ENCODE peak calls at places on chromosome 2, in six cellular contexts. One of them, this sample, is unnamed.

GRCh38 chr2:3399403-3399802 is 19.9 kb downstream of the TRAPPC12 start:
- DNase-seq in H1: no peak
- DNase-seq in H9: no peak
- DNase-seq in trophoblast cell: no peak
- DNase-seq in IMR-90: no peak
- DNase-seq in neuronal stem cell: no peak
- DNase-seq in this sample: no peak

GRCh38 chr2:135218426-135218825 is 166.3 kb downstream of the RAB3GAP1 start:
- DNase-seq in neuronal stem cell: no peak
- DNase-seq in IMR-90: no peak
- DNase-seq in H1: no peak
- DNase-seq in H9: no peak
- DNase-seq in trophoblast cell: no peak
- DNase-seq in this sample: no peak

GRCh38 chr2:42503291-42503690 is 9.5 kb upstream of the KCNG3 start:
- DNase-seq in IMR-90: no peak
- DNase-seq in H1: no peak
- DNase-seq in H9: no peak
- DNase-seq in trophoblast cell: no peak
- DNase-seq in neuronal stem cell: no peak
- DNase-seq in this sample: no peak

GRCh38 chr2:7111626-7112025 is 194.4 kb downstream of the RNF144A start:
- DNase-seq in trophoblast cell: no peak
- DNase-seq in H9: no peak
- DNase-seq in IMR-90: no peak
- DNase-seq in neuronal stem cell: no peak
- DNase-seq in H1: no peak
- DNase-seq in this sample: no peak

GRCh38 chr2:63047534-63048281 is 2.9 kb upstream of the OTX1 start:
- DNase-seq in trophoblast cell: no peak
- DNase-seq in H1: peak
- DNase-seq in neuronal stem cell: peak
- DNase-seq in H9: peak
- DNase-seq in IMR-90: no peak
- DNase-seq in this sample: peak

GRCh38 chr2:27320958-27321543 is 1.8 kb downstream of the MPV17 start:
- DNase-seq in H9: peak
- DNase-seq in IMR-90: peak
- DNase-seq in neuronal stem cell: no peak
- DNase-seq in trophoblast cell: peak
- DNase-seq in H1: no peak
- DNase-seq in this sample: peak

GRCh38 chr2:134501476-134502089 is 217.2 kb downstream of the TMEM163 start:
- DNase-seq in neuronal stem cell: no peak
- DNase-seq in H1: no peak
- DNase-seq in H9: no peak
- DNase-seq in IMR-90: no peak
- DNase-seq in trophoblast cell: no peak
- DNase-seq in this sample: no peak

GRCh38 chr2:211611061-211611518 is 927.5 kb downstream of the ERBB4 start:
- DNase-seq in H9: no peak
- DNase-seq in H1: no peak
- DNase-seq in IMR-90: no peak
- DNase-seq in neuronal stem cell: no peak
- DNase-seq in trophoblast cell: peak
- DNase-seq in this sample: peak

GRCh38 chr2:196750291-196750923 is 49.1 kb downstream of the GTF3C3 start:
- DNase-seq in H1: no peak
- DNase-seq in IMR-90: no peak
- DNase-seq in H9: no peak
- DNase-seq in trophoblast cell: no peak
- DNase-seq in neuronal stem cell: no peak
- DNase-seq in this sample: no peak

GRCh38 chr2:112048887-112049286 is 6.2 kb upstream of the TMEM87B start:
- DNase-seq in H1: no peak
- DNase-seq in IMR-90: peak
- DNase-seq in neuronal stem cell: peak
- DNase-seq in trophoblast cell: peak
- DNase-seq in H9: no peak
- DNase-seq in this sample: peak

GRCh38 chr2:65070172-65070830 is 14.1 kb downstream of the CEP68 start:
- DNase-seq in IMR-90: peak
- DNase-seq in trophoblast cell: no peak
- DNase-seq in neuronal stem cell: no peak
- DNase-seq in H1: no peak
- DNase-seq in H9: no peak
- DNase-seq in this sample: peak

GRCh38 chr2:127577973-127578372 is 42.5 kb downstream of the MYO7B start:
- DNase-seq in trophoblast cell: no peak
- DNase-seq in neuronal stem cell: no peak
- DNase-seq in IMR-90: no peak
- DNase-seq in H1: peak
- DNase-seq in H9: no peak
- DNase-seq in this sample: no peak

GRCh38 chr2:61135510-61135909 is 26.5 kb upstream of the C2orf74 start:
- DNase-seq in H1: no peak
- DNase-seq in IMR-90: peak
- DNase-seq in H9: no peak
- DNase-seq in neuronal stem cell: no peak
- DNase-seq in trophoblast cell: no peak
- DNase-seq in this sample: peak

GRCh38 chr2:42324949-42325348 is 36.1 kb downstream of the COX7A2L start:
- DNase-seq in H9: no peak
- DNase-seq in H1: no peak
- DNase-seq in trophoblast cell: no peak
- DNase-seq in neuronal stem cell: no peak
- DNase-seq in IMR-90: no peak
- DNase-seq in this sample: no peak

GRCh38 chr2:118003396-118003824 is 10.5 kb downstream of the CCDC93 start:
- DNase-seq in neuronal stem cell: peak
- DNase-seq in H9: peak
- DNase-seq in trophoblast cell: peak
- DNase-seq in H1: peak
- DNase-seq in IMR-90: peak
- DNase-seq in this sample: peak

GRCh38 chr2:239745790-239746308 is 279.3 kb downstream of the NDUFA10 start:
- DNase-seq in IMR-90: no peak
- DNase-seq in H9: no peak
- DNase-seq in neuronal stem cell: no peak
- DNase-seq in H1: no peak
- DNase-seq in trophoblast cell: no peak
- DNase-seq in this sample: no peak
- H3K23ac ChIP-seq in IMR-90: no peak
- H3K23ac ChIP-seq in H9: no peak
- H3K23ac ChIP-seq in neuronal stem cell: no peak
- H3K23ac ChIP-seq in H1: no peak
- H3K23ac ChIP-seq in trophoblast cell: no peak
- H3K23ac ChIP-seq in this sample: no peak

DNA sequence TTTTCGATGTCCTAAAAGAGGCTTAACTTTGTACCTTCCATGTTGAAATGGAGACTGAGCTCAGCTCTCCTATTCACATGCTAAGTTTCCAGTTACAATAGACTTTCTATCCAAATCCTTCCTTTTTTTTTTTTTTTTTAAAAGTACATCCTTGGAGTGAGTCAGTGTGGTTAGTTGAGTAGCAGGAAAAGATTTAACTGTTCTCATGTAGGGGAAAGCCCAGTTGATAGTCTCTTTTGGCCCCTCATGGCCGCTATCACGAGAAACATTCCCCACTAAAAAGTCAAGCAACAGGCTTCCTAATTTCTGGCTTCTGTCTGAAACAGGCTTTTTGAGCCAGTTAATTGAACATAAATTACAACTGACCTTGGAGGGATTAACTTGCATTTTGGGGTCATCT is 161.3 kb downstream of the MEIS1 start:
- DNase-seq in H1: no peak
- DNase-seq in neuronal stem cell: no peak
- DNase-seq in IMR-90: peak
- DNase-seq in trophoblast cell: no peak
- DNase-seq in H9: no peak
- DNase-seq in this sample: peak
- H3K14ac ChIP-seq in H1: no peak
- H3K14ac ChIP-seq in neuronal stem cell: no peak
- H3K14ac ChIP-seq in IMR-90: peak
- H3K14ac ChIP-seq in trophoblast cell: no peak
- H3K14ac ChIP-seq in H9: no peak
- H3K14ac ChIP-seq in this sample: no peak

DNA sequence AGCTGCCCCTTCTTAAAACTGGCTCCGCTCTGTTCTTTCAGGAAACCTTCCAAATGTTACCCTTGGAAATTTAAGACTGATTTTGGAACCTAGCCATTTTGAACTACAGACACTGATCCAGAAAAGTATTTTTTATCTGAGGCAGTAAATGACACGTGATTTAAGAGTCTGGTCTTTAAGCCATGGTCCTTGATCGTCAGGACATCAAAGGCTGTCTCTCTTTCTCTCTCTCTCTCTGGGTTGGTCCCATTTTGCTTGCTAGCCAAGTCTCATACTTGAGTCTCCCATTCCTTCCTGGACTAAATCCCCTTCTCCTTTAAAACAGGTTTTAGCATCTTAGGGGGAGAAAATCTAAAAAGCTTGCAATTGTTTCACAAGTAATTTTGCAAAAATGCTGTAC is 77.6 kb downstream of the CDK15 start:
- DNase-seq in H9: no peak
- DNase-seq in IMR-90: no peak
- DNase-seq in trophoblast cell: no peak
- DNase-seq in H1: no peak
- DNase-seq in neuronal stem cell: no peak
- DNase-seq in this sample: no peak
- H4K91ac ChIP-seq in H9: no peak
- H4K91ac ChIP-seq in IMR-90: peak
- H4K91ac ChIP-seq in trophoblast cell: no peak
- H4K91ac ChIP-seq in H1: no peak
- H4K91ac ChIP-seq in neuronal stem cell: no peak
- H4K91ac ChIP-seq in this sample: no peak

GRCh38 chr2:219448099-219448775 is 13.6 kb downstream of the SPEG start:
- DNase-seq in H1: peak
- DNase-seq in H9: peak
- DNase-seq in trophoblast cell: no peak
- DNase-seq in neuronal stem cell: peak
- DNase-seq in IMR-90: no peak
- DNase-seq in this sample: no peak
- H3K23ac ChIP-seq in H1: no peak
- H3K23ac ChIP-seq in H9: no peak
- H3K23ac ChIP-seq in trophoblast cell: no peak
- H3K23ac ChIP-seq in neuronal stem cell: peak
- H3K23ac ChIP-seq in IMR-90: no peak
- H3K23ac ChIP-seq in this sample: no peak

GRCh38 chr2:158973111-158973510 is 4.7 kb downstream of the TANC1 start:
- DNase-seq in trophoblast cell: no peak
- DNase-seq in neuronal stem cell: no peak
- DNase-seq in IMR-90: no peak
- DNase-seq in H1: no peak
- DNase-seq in H9: no peak
- DNase-seq in this sample: no peak

GRCh38 chr2:158970522-158970855 is 2.0 kb downstream of the TANC1 start:
- DNase-seq in H9: no peak
- DNase-seq in IMR-90: no peak
- DNase-seq in trophoblast cell: no peak
- DNase-seq in neuronal stem cell: no peak
- DNase-seq in H1: no peak
- DNase-seq in this sample: no peak

GRCh38 chr2:158975271-158975921 is 7.0 kb downstream of the TANC1 start:
- DNase-seq in H9: no peak
- DNase-seq in neuronal stem cell: no peak
- DNase-seq in IMR-90: no peak
- DNase-seq in trophoblast cell: no peak
- DNase-seq in H1: no peak
- DNase-seq in this sample: no peak

GRCh38 chr2:158969717-158970521 is 1.5 kb downstream of the TANC1 start:
- DNase-seq in neuronal stem cell: peak
- DNase-seq in H9: peak
- DNase-seq in trophoblast cell: peak
- DNase-seq in IMR-90: peak
- DNase-seq in H1: no peak
- DNase-seq in this sample: peak

GRCh38 chr2:158973511-158973956 is 5.1 kb downstream of the TANC1 start:
- DNase-seq in neuronal stem cell: no peak
- DNase-seq in H9: no peak
- DNase-seq in trophoblast cell: no peak
- DNase-seq in IMR-90: peak
- DNase-seq in H1: no peak
- DNase-seq in this sample: no peak
- H3K14ac ChIP-seq in neuronal stem cell: no peak
- H3K14ac ChIP-seq in H9: no peak
- H3K14ac ChIP-seq in trophoblast cell: no peak
- H3K14ac ChIP-seq in IMR-90: no peak
- H3K14ac ChIP-seq in H1: no peak
- H3K14ac ChIP-seq in this sample: no peak

DNA sequence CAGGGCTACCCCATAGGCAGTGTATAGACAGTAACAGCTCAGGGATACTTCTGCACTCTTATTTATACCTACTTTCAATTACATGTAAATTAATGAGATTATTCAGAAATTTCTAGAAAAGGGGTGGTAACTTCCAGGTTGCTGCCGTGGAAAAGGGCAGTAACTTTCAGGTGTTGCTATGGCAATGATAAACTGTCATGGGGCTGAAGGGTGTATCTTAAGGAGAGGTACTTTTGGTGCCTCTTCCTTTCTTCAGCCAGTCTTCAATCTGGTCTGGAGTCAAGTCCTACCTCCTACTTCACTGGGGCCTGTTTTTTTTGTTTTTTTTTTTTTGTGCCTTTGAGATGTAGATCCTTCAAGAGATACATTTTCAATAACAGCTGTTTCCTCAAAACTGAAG is 35.2 kb upstream of the DNAJC10 start:
- DNase-seq in neuronal stem cell: no peak
- DNase-seq in H1: no peak
- DNase-seq in IMR-90: no peak
- DNase-seq in H9: no peak
- DNase-seq in trophoblast cell: no peak
- DNase-seq in this sample: no peak
- H4K91ac ChIP-seq in neuronal stem cell: no peak
- H4K91ac ChIP-seq in H1: no peak
- H4K91ac ChIP-seq in IMR-90: no peak
- H4K91ac ChIP-seq in H9: no peak
- H4K91ac ChIP-seq in trophoblast cell: no peak
- H4K91ac ChIP-seq in this sample: no peak

DNA sequence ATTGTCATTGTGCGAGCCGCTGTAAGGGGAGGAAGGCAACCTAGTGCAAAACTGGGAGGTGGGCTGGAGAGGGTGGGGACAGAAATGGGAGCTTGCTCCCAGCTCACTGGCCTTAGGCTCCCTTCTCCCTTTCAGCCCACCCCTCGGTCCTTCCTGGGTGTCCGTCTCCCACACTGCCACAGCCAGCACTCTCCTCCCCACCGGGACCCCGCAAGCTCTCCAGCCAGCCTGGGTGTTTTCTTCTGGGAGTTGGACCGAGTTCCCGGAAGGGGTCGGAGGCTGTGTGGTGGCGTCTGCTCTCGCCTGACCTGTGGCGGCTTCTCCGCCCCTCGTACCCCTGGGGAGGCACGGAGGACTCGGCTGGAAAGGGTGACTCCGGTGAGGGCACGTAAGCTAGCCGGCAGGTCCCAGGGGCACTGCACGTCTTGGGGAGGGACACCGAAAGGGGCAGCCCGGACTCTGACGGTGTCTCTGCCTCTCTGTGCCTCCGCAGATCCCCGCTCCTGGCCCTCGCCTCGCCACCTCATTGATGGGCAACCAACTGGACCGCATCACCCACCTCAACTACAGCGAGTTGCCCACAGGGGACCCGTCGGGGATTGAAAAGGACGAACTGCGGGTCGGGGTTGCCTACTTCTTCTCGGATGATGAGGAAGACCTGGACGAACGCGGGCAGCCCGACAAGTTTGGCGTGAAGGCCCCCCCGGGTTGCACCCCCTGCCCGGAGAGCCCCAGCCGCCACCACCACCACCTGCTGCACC is 1.1 kb downstream of the LRATD1 start:
- DNase-seq in IMR-90: no peak
- DNase-seq in H9: peak
- DNase-seq in trophoblast cell: no peak
- DNase-seq in H1: peak
- DNase-seq in neuronal stem cell: peak
- DNase-seq in this sample: no peak
- H3K23ac ChIP-seq in IMR-90: peak
- H3K23ac ChIP-seq in H9: no peak
- H3K23ac ChIP-seq in trophoblast cell: no peak
- H3K23ac ChIP-seq in H1: no peak
- H3K23ac ChIP-seq in neuronal stem cell: peak
- H3K23ac ChIP-seq in this sample: no peak